ENCODE peak calls at places on chromosomes 13 and 19, in eight cellular contexts. S, K, D, C, M, Y, T and J are unnamed samples.

GRCh38 chr13:50400035-50400726 is 384.9 kb downstream of the KCNRG start:
- DNase-seq in D (no peak), K (no peak), T (no peak), C (no peak), S (no peak), Y (peak; percentile 64), M (no peak), J (no peak)

GRCh38 chr13:100859861-100860260 is 185.3 kb upstream of the TMTC4 start:
- DNase-seq in T (no peak), K (no peak), S (no peak), D (no peak), M (no peak), C (no peak), Y (no peak), J (no peak)

GRCh38 chr13:80462037-80462436 is 121.1 kb upstream of the SPRY2 start:
- DNase-seq in K (no peak), Y (no peak), D (no peak), T (no peak), C (no peak), M (no peak), S (no peak), J (no peak)

GRCh38 chr13:110380359-110381028 is 73.4 kb downstream of the COL4A2 start:
- DNase-seq in T (no peak), C (no peak), Y (no peak), M (no peak), D (no peak), K (no peak), S (no peak), J (peak; percentile 83)

GRCh38 chr13:102197193-102197592 is 204.7 kb downstream of the FGF14 start:
- DNase-seq in T (peak; percentile 43), C (no peak), Y (no peak), S (no peak), M (no peak), D (no peak), K (no peak), J (no peak)

GRCh38 chr13:33348366-33348765 is 62.8 kb upstream of the STARD13 start:
- DNase-seq in K (peak; percentile 35), D (no peak), S (no peak), Y (no peak), C (no peak), T (no peak), M (peak; percentile 71), J (no peak)

GRCh38 chr19:50402544-50403301 is 16.0 kb upstream of the SPIB start:
- DNase-seq in K (no peak), S (no peak), M (no peak), C (no peak), Y (no peak), T (no peak), D (no peak), J (no peak)

GRCh38 chr13:109454167-109454917 is 332.0 kb downstream of the IRS2 start:
- DNase-seq in D (no peak), M (peak; percentile 16), T (no peak), C (no peak), K (no peak), Y (no peak), S (no peak), J (no peak)

GRCh38 chr19:42251572-42251990 is 3.3 kb downstream of the ERF start:
- DNase-seq in K (no peak), T (peak; percentile 77), C (no peak), D (no peak), S (no peak), M (no peak), Y (no peak), J (no peak)

GRCh38 chr19:2040647-2041435 is 10.2 kb downstream of the MKNK2 start:
- DNase-seq in D (no peak), K (no peak), M (no peak), S (no peak), T (no peak), C (no peak), Y (no peak), J (no peak)

GRCh38 chr13:41978007-41978406 is 17.1 kb upstream of the VWA8 start:
- DNase-seq in T (no peak), S (no peak), M (no peak), K (no peak), Y (no peak), C (peak; percentile 5), D (no peak), J (no peak)

GRCh38 chr19:56138069-56138468 is 3.0 kb upstream of the ZNF444 start:
- DNase-seq in Y (no peak), D (no peak), T (no peak), C (no peak), M (no peak), K (no peak), S (no peak), J (no peak)

GRCh38 chr19:7872306-7873204 is 1.6 kb downstream of the PRR36 start:
- DNase-seq in K (no peak), T (no peak), C (no peak), S (no peak), Y (no peak), D (no peak), M (no peak), J (no peak)

GRCh38 chr19:55336101-55336500 is 3.6 kb upstream of the KMT5C start:
- DNase-seq in D (no peak), Y (no peak), K (peak; percentile 63), M (peak; percentile 57), C (no peak), S (no peak), T (no peak), J (no peak)

GRCh38 chr13:37788346-37788745 is 81.2 kb downstream of the TRPC4 start:
- DNase-seq in C (no peak), D (no peak), M (no peak), Y (no peak), S (no peak), T (no peak), K (no peak), J (no peak)

GRCh38 chr13:107650081-107650701 is 565.1 kb downstream of the LIG4 start:
- DNase-seq in Y (peak; percentile 11), K (no peak), T (peak; percentile 73), C (peak; percentile 58), M (no peak), S (peak; percentile 36), D (no peak), J (no peak)

GRCh38 chr13:77359171-77359570 is 32.3 kb upstream of the MYCBP2 start:
- DNase-seq in Y (no peak), D (no peak), C (no peak), M (no peak), S (no peak), T (no peak), K (no peak), J (no peak)

GRCh38 chr19:42099336-42099925 is 23.5 kb downstream of the ZNF574 start:
- DNase-seq in S (no peak), C (no peak), D (no peak), K (no peak), T (no peak), Y (no peak), M (no peak), J (no peak)

GRCh38 chr13:72149701-72150100 is 282.7 kb upstream of the DACH1 start:
- DNase-seq in M (no peak), D (no peak), C (no peak), K (no peak), Y (no peak), S (no peak), T (no peak), J (no peak)

GRCh38 chr19:42528354-42529247 is at the start of gene CEACAM1:
- DNase-seq in S (no peak), D (peak; percentile 26), K (peak; percentile 30), C (peak; percentile 30), Y (no peak), M (no peak), T (peak; percentile 95), J (no peak)

GRCh38 chr13:110524484-110525254 is 36.9 kb downstream of the RAB20 start:
- DNase-seq in K (no peak), Y (no peak), T (peak; percentile 89), M (no peak), S (no peak), D (no peak), C (peak; percentile 10), J (no peak)

GRCh38 chr13:75170321-75170720 is 311.6 kb downstream of the TBC1D4 start:
- DNase-seq in M (no peak), C (no peak), K (no peak), D (no peak), S (no peak), T (no peak), Y (peak; percentile 12), J (no peak)

GRCh38 chr13:75139291-75139690 is 342.7 kb downstream of the TBC1D4 start:
- DNase-seq in K (no peak), D (no peak), C (no peak), T (peak; percentile 46), Y (no peak), M (no peak), S (no peak), J (no peak)

GRCh38 chr19:53812335-53812734 is 11.8 kb downstream of the NLRP12 start:
- DNase-seq in S (no peak), Y (no peak), T (peak; percentile 31), M (no peak), K (no peak), C (peak; percentile 58), D (no peak), J (no peak)

GRCh38 chr19:38736413-38737280 is 7.6 kb downstream of the CAPN12 start:
- DNase-seq in M (no peak), K (peak; percentile 83), C (no peak), Y (no peak), D (peak; percentile 39), T (peak; percentile 88), S (no peak), J (no peak)

GRCh38 chr19:33621811-33622504 is at the start of gene CHST8:
- DNase-seq in T (no peak), Y (no peak), M (no peak), C (no peak), D (no peak), S (peak; percentile 45), K (peak; percentile 86), J (no peak)

GRCh38 chr13:65054277-65054676 is 2175.9 kb downstream of the PCDH9 start:
- DNase-seq in S (no peak), C (no peak), D (no peak), T (no peak), Y (no peak), M (no peak), K (no peak), J (no peak)

GRCh38 chr19:23916991-23917390 is 2.3 kb downstream of the ZNF726 start:
- DNase-seq in S (no peak), T (no peak), C (no peak), Y (no peak), M (no peak), K (no peak), D (no peak), J (no peak)

GRCh38 chr13:35557475-35557874 is 81.0 kb upstream of the MAB21L1 start:
- DNase-seq in M (no peak), Y (no peak), K (no peak), T (no peak), C (no peak), D (no peak), S (no peak), J (no peak)

GRCh38 chr19:47109541-47110375 is 3.8 kb downstream of the ZC3H4 start:
- DNase-seq in S (no peak), C (peak; percentile 64), D (no peak), Y (peak; percentile 30), T (peak; percentile 83), K (no peak), M (no peak), J (no peak)

GRCh38 chr19:43777163-43777700 is 3.5 kb downstream of the KCNN4 start:
- DNase-seq in C (peak; percentile 96), D (no peak), Y (no peak), S (no peak), T (no peak), M (no peak), K (peak; percentile 38), J (no peak)